ENCODE peak calls at places on chromosomes 4 and X, in six cellular contexts. One of them, this sample, is unnamed.

GRCh38 chr4:130026185-130026584 is 930.2 kb downstream of the C4orf33 start:
- DNase-seq in GM12865: no peak
- DNase-seq in fibroblast of pulmonary artery: no peak
- DNase-seq in AG04450: no peak
- DNase-seq in type B pancreatic cell: no peak
- DNase-seq in NB4: no peak
- DNase-seq in this sample: no peak

GRCh38 chrX:40245411-40246140 is 147.8 kb upstream of the BCOR start:
- DNase-seq in GM12865: no peak
- DNase-seq in AG04450: no peak
- DNase-seq in NB4: no peak
- DNase-seq in type B pancreatic cell: no peak
- DNase-seq in fibroblast of pulmonary artery: peak; percentile 78
- DNase-seq in this sample: no peak

GRCh38 chrX:3990569-3990968 is 277.1 kb upstream of the PRKX start:
- DNase-seq in fibroblast of pulmonary artery: no peak
- DNase-seq in GM12865: no peak
- DNase-seq in NB4: peak; percentile 1
- DNase-seq in type B pancreatic cell: no peak
- DNase-seq in AG04450: no peak
- DNase-seq in this sample: no peak

GRCh38 chr4:1382776-1383727 is 23.2 kb downstream of the NKX1-1 start:
- DNase-seq in type B pancreatic cell: no peak
- DNase-seq in GM12865: no peak
- DNase-seq in NB4: no peak
- DNase-seq in AG04450: no peak
- DNase-seq in fibroblast of pulmonary artery: no peak
- DNase-seq in this sample: no peak

GRCh38 chr4:176611351-176611750 is 181.4 kb downstream of the VEGFC start:
- DNase-seq in fibroblast of pulmonary artery: no peak
- DNase-seq in GM12865: no peak
- DNase-seq in NB4: no peak
- DNase-seq in AG04450: no peak
- DNase-seq in type B pancreatic cell: no peak
- DNase-seq in this sample: no peak

GRCh38 chr4:109211671-109212070 is 90.8 kb downstream of the COL25A1 start:
- DNase-seq in NB4: no peak
- DNase-seq in fibroblast of pulmonary artery: peak; percentile 27
- DNase-seq in AG04450: no peak
- DNase-seq in type B pancreatic cell: no peak
- DNase-seq in GM12865: no peak
- DNase-seq in this sample: no peak

GRCh38 chr4:100288167-100288566 is 97.9 kb upstream of the DDIT4L start:
- DNase-seq in NB4: no peak
- DNase-seq in AG04450: no peak
- DNase-seq in type B pancreatic cell: no peak
- DNase-seq in fibroblast of pulmonary artery: peak; percentile 50
- DNase-seq in GM12865: no peak
- DNase-seq in this sample: no peak

GRCh38 chr4:41319553-41319952 is 62.8 kb downstream of the UCHL1 start:
- DNase-seq in AG04450: no peak
- DNase-seq in type B pancreatic cell: no peak
- DNase-seq in NB4: no peak
- DNase-seq in fibroblast of pulmonary artery: no peak
- DNase-seq in GM12865: no peak
- DNase-seq in this sample: no peak

GRCh38 chr4:175971393-175972179 is 94.1 kb upstream of the WDR17 start:
- DNase-seq in type B pancreatic cell: no peak
- DNase-seq in fibroblast of pulmonary artery: no peak
- DNase-seq in GM12865: no peak
- DNase-seq in NB4: no peak
- DNase-seq in AG04450: no peak
- DNase-seq in this sample: no peak

GRCh38 chr4:35461931-35462659 is 782.2 kb downstream of the ARAP2 start:
- DNase-seq in NB4: peak; percentile 44
- DNase-seq in fibroblast of pulmonary artery: no peak
- DNase-seq in GM12865: no peak
- DNase-seq in AG04450: no peak
- DNase-seq in type B pancreatic cell: no peak
- DNase-seq in this sample: no peak

GRCh38 chr4:38949416-38950051 is 81.9 kb downstream of the FAM114A1 start:
- DNase-seq in NB4: no peak
- DNase-seq in GM12865: peak; percentile 20
- DNase-seq in fibroblast of pulmonary artery: peak; percentile 43
- DNase-seq in type B pancreatic cell: no peak
- DNase-seq in AG04450: no peak
- DNase-seq in this sample: no peak

GRCh38 chrX:85052636-85053343 is 49.1 kb downstream of the APOOL start:
- DNase-seq in type B pancreatic cell: no peak
- DNase-seq in fibroblast of pulmonary artery: peak; percentile 79
- DNase-seq in AG04450: peak; percentile 42
- DNase-seq in GM12865: no peak
- DNase-seq in NB4: peak; percentile 6
- DNase-seq in this sample: no peak

GRCh38 chrX:128458888-128459287 is 406.7 kb upstream of the ACTRT1 start:
- DNase-seq in fibroblast of pulmonary artery: no peak
- DNase-seq in AG04450: no peak
- DNase-seq in type B pancreatic cell: no peak
- DNase-seq in NB4: no peak
- DNase-seq in GM12865: no peak
- DNase-seq in this sample: no peak

GRCh38 chr4:69881173-69881773 is 21.3 kb upstream of the SULT1E1 start:
- DNase-seq in AG04450: peak; percentile 8
- DNase-seq in NB4: peak; percentile 47
- DNase-seq in fibroblast of pulmonary artery: peak; percentile 82
- DNase-seq in GM12865: peak; percentile 53
- DNase-seq in type B pancreatic cell: no peak
- DNase-seq in this sample: no peak

GRCh38 chr4:178198691-178199090 is 756.5 kb upstream of the AGA start:
- DNase-seq in NB4: no peak
- DNase-seq in fibroblast of pulmonary artery: peak; percentile 8
- DNase-seq in AG04450: no peak
- DNase-seq in GM12865: no peak
- DNase-seq in type B pancreatic cell: no peak
- DNase-seq in this sample: no peak

GRCh38 chr4:80268936-80269335 is 2.5 kb downstream of the FGF5 start:
- DNase-seq in type B pancreatic cell: no peak
- DNase-seq in AG04450: no peak
- DNase-seq in fibroblast of pulmonary artery: no peak
- DNase-seq in NB4: no peak
- DNase-seq in GM12865: no peak
- DNase-seq in this sample: no peak

GRCh38 chr4:48396043-48396442 is 54.7 kb downstream of the SLAIN2 start:
- DNase-seq in fibroblast of pulmonary artery: no peak
- DNase-seq in type B pancreatic cell: no peak
- DNase-seq in NB4: no peak
- DNase-seq in AG04450: no peak
- DNase-seq in GM12865: no peak
- DNase-seq in this sample: no peak

GRCh38 chrX:22952011-22952410 is 47.7 kb upstream of the DDX53 start:
- DNase-seq in type B pancreatic cell: no peak
- DNase-seq in GM12865: no peak
- DNase-seq in NB4: peak; percentile 66
- DNase-seq in AG04450: no peak
- DNase-seq in fibroblast of pulmonary artery: peak; percentile 61
- DNase-seq in this sample: no peak

GRCh38 chrX:123202523-123202922 is 18.4 kb downstream of the GRIA3 start:
- DNase-seq in GM12865: no peak
- DNase-seq in AG04450: no peak
- DNase-seq in type B pancreatic cell: no peak
- DNase-seq in fibroblast of pulmonary artery: no peak
- DNase-seq in NB4: no peak
- DNase-seq in this sample: no peak

GRCh38 chrX:123206222-123206621 is 22.1 kb downstream of the GRIA3 start:
- DNase-seq in fibroblast of pulmonary artery: no peak
- DNase-seq in AG04450: no peak
- DNase-seq in type B pancreatic cell: no peak
- DNase-seq in NB4: no peak
- DNase-seq in GM12865: no peak
- DNase-seq in this sample: no peak

GRCh38 chrX:123199338-123199737 is 15.3 kb downstream of the GRIA3 start:
- DNase-seq in AG04450: no peak
- DNase-seq in fibroblast of pulmonary artery: no peak
- DNase-seq in GM12865: no peak
- DNase-seq in NB4: no peak
- DNase-seq in type B pancreatic cell: no peak
- DNase-seq in this sample: no peak

GRCh38 chrX:123201720-123202119 is 17.6 kb downstream of the GRIA3 start:
- DNase-seq in GM12865: no peak
- DNase-seq in AG04450: no peak
- DNase-seq in fibroblast of pulmonary artery: no peak
- DNase-seq in NB4: no peak
- DNase-seq in type B pancreatic cell: no peak
- DNase-seq in this sample: no peak

DNA sequence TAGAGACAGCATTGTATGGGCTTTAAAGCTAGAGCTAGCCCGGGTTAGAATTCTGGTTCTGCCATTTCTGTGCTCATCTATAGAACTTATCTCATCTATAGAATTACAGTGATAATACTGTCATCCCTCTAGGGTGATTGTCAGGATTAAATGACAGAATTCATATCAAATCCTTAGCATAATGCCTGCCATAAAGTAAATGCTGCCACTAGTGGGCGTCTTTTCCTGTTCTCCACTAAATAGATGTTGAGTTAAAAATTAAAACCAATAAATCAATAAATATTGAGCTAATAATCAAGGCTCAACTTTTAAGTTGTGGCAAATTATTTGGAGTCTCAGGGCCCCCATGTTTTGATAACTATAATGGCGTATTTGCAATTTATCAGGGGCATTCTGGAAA is 19.7 kb downstream of the GRIA3 start:
- DNase-seq in type B pancreatic cell: no peak
- DNase-seq in NB4: no peak
- DNase-seq in GM12865: no peak
- DNase-seq in fibroblast of pulmonary artery: no peak
- DNase-seq in AG04450: no peak
- DNase-seq in this sample: no peak
- TF ChIP-seq CTCF in type B pancreatic cell: peak; percentile 36
- TF ChIP-seq CTCF in NB4: no peak
- TF ChIP-seq CTCF in GM12865: no peak
- TF ChIP-seq CTCF in fibroblast of pulmonary artery: no peak
- TF ChIP-seq CTCF in AG04450: no peak
- TF ChIP-seq CTCF in this sample: peak; percentile 23

GRCh38 chrX:48631376-48632090 is 34.2 kb downstream of the WDR13 start:
- DNase-seq in NB4: peak; percentile 80
- DNase-seq in fibroblast of pulmonary artery: peak; percentile 94
- DNase-seq in GM12865: peak; percentile 85
- DNase-seq in AG04450: peak; percentile 81
- DNase-seq in type B pancreatic cell: peak; percentile 78
- DNase-seq in this sample: peak; percentile 79
- TF ChIP-seq CTCF in NB4: peak; percentile 18
- TF ChIP-seq CTCF in fibroblast of pulmonary artery: peak; percentile 55
- TF ChIP-seq CTCF in GM12865: peak; percentile 26
- TF ChIP-seq CTCF in AG04450: peak; percentile 59
- TF ChIP-seq CTCF in type B pancreatic cell: peak; percentile 74
- TF ChIP-seq CTCF in this sample: no peak

DNA sequence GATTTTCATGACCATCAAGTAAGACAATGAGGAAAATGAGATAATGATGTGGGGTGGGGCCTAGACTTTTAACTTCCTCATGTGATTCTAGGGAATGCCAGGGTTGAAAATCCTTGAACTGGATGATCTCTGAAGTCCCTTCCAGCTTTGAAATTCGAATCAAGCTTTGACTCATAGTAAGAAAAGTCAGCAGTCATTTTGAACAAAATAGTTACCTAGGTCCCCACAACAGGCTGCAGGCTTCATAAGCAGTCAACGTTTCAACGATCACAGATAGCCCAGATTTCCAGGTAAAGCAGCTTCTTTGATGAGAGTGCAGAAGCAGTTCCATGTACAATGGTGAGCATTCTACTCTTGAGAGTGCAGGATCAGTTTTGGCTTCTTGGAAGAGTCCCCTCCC is 93.7 kb downstream of the GRIA3 start:
- DNase-seq in NB4: no peak
- DNase-seq in type B pancreatic cell: no peak
- DNase-seq in fibroblast of pulmonary artery: no peak
- DNase-seq in AG04450: no peak
- DNase-seq in GM12865: peak; percentile 9
- DNase-seq in this sample: no peak
- TF ChIP-seq CTCF in NB4: no peak
- TF ChIP-seq CTCF in type B pancreatic cell: no peak
- TF ChIP-seq CTCF in fibroblast of pulmonary artery: no peak
- TF ChIP-seq CTCF in AG04450: no peak
- TF ChIP-seq CTCF in GM12865: no peak
- TF ChIP-seq CTCF in this sample: no peak

DNA sequence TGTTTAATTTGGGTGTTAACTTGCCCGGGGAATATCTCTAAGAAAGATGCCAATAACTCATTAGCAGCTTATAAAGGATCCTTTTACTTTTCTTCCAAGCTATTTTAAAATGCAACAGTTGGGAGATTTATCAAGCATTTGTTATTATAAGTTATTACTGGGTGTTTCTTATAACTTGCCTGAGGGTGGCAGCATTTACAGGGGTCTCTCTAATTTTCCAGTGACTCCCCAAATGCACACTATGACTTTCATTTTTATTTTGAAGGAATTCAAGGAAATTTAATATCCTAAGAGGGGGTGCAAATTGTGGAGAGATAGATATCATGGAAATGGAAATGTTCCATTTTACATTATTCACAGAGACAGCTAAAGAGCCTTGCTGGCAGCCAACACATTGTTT is 138.0 kb downstream of the PDGFRA start:
- DNase-seq in type B pancreatic cell: no peak
- DNase-seq in NB4: no peak
- DNase-seq in GM12865: no peak
- DNase-seq in AG04450: no peak
- DNase-seq in fibroblast of pulmonary artery: no peak
- DNase-seq in this sample: no peak
- TF ChIP-seq CTCF in type B pancreatic cell: no peak
- TF ChIP-seq CTCF in NB4: no peak
- TF ChIP-seq CTCF in GM12865: no peak
- TF ChIP-seq CTCF in AG04450: no peak
- TF ChIP-seq CTCF in fibroblast of pulmonary artery: no peak
- TF ChIP-seq CTCF in this sample: no peak

This sample was measured in mesothelial cell of epicardium.